ENCODE peak calls at places on chromosome 4, in nine cellular contexts. One of them, this sample, is unnamed.

GRCh38 chr4:113919611-113920010 is 59.8 kb downstream of the ARSJ start:
- DNase-seq in upper lobe of left lung: no peak
- DNase-seq in lung microvascular endothelial cell: peak
- DNase-seq in HT-29: no peak
- DNase-seq in stimulated activated CD8-positive, alpha-beta memory T cell treated with anti-CD3 and anti-CD28 coated beads, Interleukin-4, amount 100 ng/mL, for 4 hours: no peak
- DNase-seq in NCI-H2171: no peak
- DNase-seq in Right ventricle myocardium superior: no peak
- DNase-seq in Calu3: no peak
- DNase-seq in effector memory CD8-positive, alpha-beta T cell: no peak
- DNase-seq in this sample: no peak

GRCh38 chr4:153159728-153160221 is 44.5 kb upstream of the TRIM2 start:
- DNase-seq in upper lobe of left lung: no peak
- DNase-seq in lung microvascular endothelial cell: peak
- DNase-seq in HT-29: no peak
- DNase-seq in stimulated activated CD8-positive, alpha-beta memory T cell treated with anti-CD3 and anti-CD28 coated beads, Interleukin-4, amount 100 ng/mL, for 4 hours: no peak
- DNase-seq in NCI-H2171: no peak
- DNase-seq in Right ventricle myocardium superior: no peak
- DNase-seq in Calu3: no peak
- DNase-seq in effector memory CD8-positive, alpha-beta T cell: no peak
- DNase-seq in this sample: no peak

GRCh38 chr4:85477538-85477937 is 2.6 kb downstream of the ARHGAP24 start:
- DNase-seq in upper lobe of left lung: no peak
- DNase-seq in lung microvascular endothelial cell: peak
- DNase-seq in HT-29: no peak
- DNase-seq in stimulated activated CD8-positive, alpha-beta memory T cell treated with anti-CD3 and anti-CD28 coated beads, Interleukin-4, amount 100 ng/mL, for 4 hours: no peak
- DNase-seq in NCI-H2171: no peak
- DNase-seq in Right ventricle myocardium superior: no peak
- DNase-seq in Calu3: no peak
- DNase-seq in effector memory CD8-positive, alpha-beta T cell: no peak
- DNase-seq in this sample: no peak

GRCh38 chr4:166153539-166153938 is 280.5 kb downstream of the TLL1 start:
- DNase-seq in upper lobe of left lung: no peak
- DNase-seq in lung microvascular endothelial cell: no peak
- DNase-seq in HT-29: no peak
- DNase-seq in stimulated activated CD8-positive, alpha-beta memory T cell treated with anti-CD3 and anti-CD28 coated beads, Interleukin-4, amount 100 ng/mL, for 4 hours: no peak
- DNase-seq in NCI-H2171: no peak
- DNase-seq in Right ventricle myocardium superior: no peak
- DNase-seq in Calu3: no peak
- DNase-seq in effector memory CD8-positive, alpha-beta T cell: no peak
- DNase-seq in this sample: no peak

GRCh38 chr4:109294006-109294405 is 8.5 kb downstream of the COL25A1 start:
- DNase-seq in upper lobe of left lung: no peak
- DNase-seq in lung microvascular endothelial cell: no peak
- DNase-seq in HT-29: peak
- DNase-seq in stimulated activated CD8-positive, alpha-beta memory T cell treated with anti-CD3 and anti-CD28 coated beads, Interleukin-4, amount 100 ng/mL, for 4 hours: no peak
- DNase-seq in NCI-H2171: no peak
- DNase-seq in Right ventricle myocardium superior: no peak
- DNase-seq in Calu3: peak
- DNase-seq in effector memory CD8-positive, alpha-beta T cell: no peak
- DNase-seq in this sample: peak

GRCh38 chr4:137474711-137475301 is 57.5 kb downstream of the PCDH18 start:
- DNase-seq in upper lobe of left lung: no peak
- DNase-seq in lung microvascular endothelial cell: no peak
- DNase-seq in HT-29: no peak
- DNase-seq in stimulated activated CD8-positive, alpha-beta memory T cell treated with anti-CD3 and anti-CD28 coated beads, Interleukin-4, amount 100 ng/mL, for 4 hours: no peak
- DNase-seq in NCI-H2171: peak
- DNase-seq in Right ventricle myocardium superior: no peak
- DNase-seq in Calu3: no peak
- DNase-seq in effector memory CD8-positive, alpha-beta T cell: no peak
- DNase-seq in this sample: no peak

GRCh38 chr4:48379587-48380140 is 38.3 kb downstream of the SLAIN2 start:
- DNase-seq in upper lobe of left lung: no peak
- DNase-seq in lung microvascular endothelial cell: no peak
- DNase-seq in HT-29: no peak
- DNase-seq in stimulated activated CD8-positive, alpha-beta memory T cell treated with anti-CD3 and anti-CD28 coated beads, Interleukin-4, amount 100 ng/mL, for 4 hours: no peak
- DNase-seq in NCI-H2171: no peak
- DNase-seq in Right ventricle myocardium superior: no peak
- DNase-seq in Calu3: no peak
- DNase-seq in effector memory CD8-positive, alpha-beta T cell: no peak
- DNase-seq in this sample: no peak

GRCh38 chr4:152106113-152106763 is 345.4 kb upstream of the GATB start:
- DNase-seq in upper lobe of left lung: no peak
- DNase-seq in lung microvascular endothelial cell: peak
- DNase-seq in HT-29: peak
- DNase-seq in stimulated activated CD8-positive, alpha-beta memory T cell treated with anti-CD3 and anti-CD28 coated beads, Interleukin-4, amount 100 ng/mL, for 4 hours: no peak
- DNase-seq in NCI-H2171: no peak
- DNase-seq in Right ventricle myocardium superior: peak
- DNase-seq in Calu3: peak
- DNase-seq in effector memory CD8-positive, alpha-beta T cell: no peak
- DNase-seq in this sample: peak

GRCh38 chr4:37445023-37445422 is 200.5 kb downstream of the NWD2 start:
- DNase-seq in upper lobe of left lung: no peak
- DNase-seq in lung microvascular endothelial cell: no peak
- DNase-seq in HT-29: no peak
- DNase-seq in stimulated activated CD8-positive, alpha-beta memory T cell treated with anti-CD3 and anti-CD28 coated beads, Interleukin-4, amount 100 ng/mL, for 4 hours: no peak
- DNase-seq in NCI-H2171: no peak
- DNase-seq in Right ventricle myocardium superior: no peak
- DNase-seq in Calu3: no peak
- DNase-seq in effector memory CD8-positive, alpha-beta T cell: no peak
- DNase-seq in this sample: no peak

GRCh38 chr4:1601852-1602525 is 82.1 kb downstream of the FAM53A start:
- DNase-seq in upper lobe of left lung: peak
- DNase-seq in lung microvascular endothelial cell: no peak
- DNase-seq in HT-29: no peak
- DNase-seq in stimulated activated CD8-positive, alpha-beta memory T cell treated with anti-CD3 and anti-CD28 coated beads, Interleukin-4, amount 100 ng/mL, for 4 hours: no peak
- DNase-seq in NCI-H2171: no peak
- DNase-seq in Right ventricle myocardium superior: peak
- DNase-seq in Calu3: no peak
- DNase-seq in effector memory CD8-positive, alpha-beta T cell: no peak
- DNase-seq in this sample: no peak

GRCh38 chr4:26069218-26069617 is 155.2 kb downstream of the SMIM20 start:
- DNase-seq in upper lobe of left lung: no peak
- DNase-seq in lung microvascular endothelial cell: peak
- DNase-seq in HT-29: peak
- DNase-seq in stimulated activated CD8-positive, alpha-beta memory T cell treated with anti-CD3 and anti-CD28 coated beads, Interleukin-4, amount 100 ng/mL, for 4 hours: no peak
- DNase-seq in NCI-H2171: no peak
- DNase-seq in Right ventricle myocardium superior: no peak
- DNase-seq in Calu3: no peak
- DNase-seq in effector memory CD8-positive, alpha-beta T cell: no peak
- DNase-seq in this sample: peak

GRCh38 chr4:173413043-173413442 is 14.1 kb upstream of the SCRG1 start:
- DNase-seq in upper lobe of left lung: no peak
- DNase-seq in lung microvascular endothelial cell: peak
- DNase-seq in HT-29: no peak
- DNase-seq in stimulated activated CD8-positive, alpha-beta memory T cell treated with anti-CD3 and anti-CD28 coated beads, Interleukin-4, amount 100 ng/mL, for 4 hours: no peak
- DNase-seq in NCI-H2171: peak
- DNase-seq in Right ventricle myocardium superior: no peak
- DNase-seq in Calu3: no peak
- DNase-seq in effector memory CD8-positive, alpha-beta T cell: no peak
- DNase-seq in this sample: no peak

GRCh38 chr4:168386002-168386401 is 67.5 kb upstream of the DDX60 start:
- DNase-seq in upper lobe of left lung: no peak
- DNase-seq in lung microvascular endothelial cell: peak
- DNase-seq in HT-29: no peak
- DNase-seq in stimulated activated CD8-positive, alpha-beta memory T cell treated with anti-CD3 and anti-CD28 coated beads, Interleukin-4, amount 100 ng/mL, for 4 hours: no peak
- DNase-seq in NCI-H2171: no peak
- DNase-seq in Right ventricle myocardium superior: no peak
- DNase-seq in Calu3: no peak
- DNase-seq in effector memory CD8-positive, alpha-beta T cell: no peak
- DNase-seq in this sample: no peak

GRCh38 chr4:6239968-6240367 is 29.7 kb upstream of the WFS1 start:
- DNase-seq in upper lobe of left lung: no peak
- DNase-seq in lung microvascular endothelial cell: no peak
- DNase-seq in HT-29: no peak
- DNase-seq in stimulated activated CD8-positive, alpha-beta memory T cell treated with anti-CD3 and anti-CD28 coated beads, Interleukin-4, amount 100 ng/mL, for 4 hours: no peak
- DNase-seq in NCI-H2171: no peak
- DNase-seq in Right ventricle myocardium superior: no peak
- DNase-seq in Calu3: no peak
- DNase-seq in effector memory CD8-positive, alpha-beta T cell: no peak
- DNase-seq in this sample: no peak

GRCh38 chr4:123892997-123893745 is 496.6 kb downstream of the SPRY1 start:
- DNase-seq in upper lobe of left lung: no peak
- DNase-seq in lung microvascular endothelial cell: peak
- DNase-seq in HT-29: peak
- DNase-seq in stimulated activated CD8-positive, alpha-beta memory T cell treated with anti-CD3 and anti-CD28 coated beads, Interleukin-4, amount 100 ng/mL, for 4 hours: no peak
- DNase-seq in NCI-H2171: no peak
- DNase-seq in Right ventricle myocardium superior: peak
- DNase-seq in Calu3: no peak
- DNase-seq in effector memory CD8-positive, alpha-beta T cell: no peak
- DNase-seq in this sample: peak

GRCh38 chr4:117479673-117480072 is 394.3 kb upstream of the TRAM1L1 start:
- DNase-seq in upper lobe of left lung: no peak
- DNase-seq in lung microvascular endothelial cell: no peak
- DNase-seq in HT-29: no peak
- DNase-seq in stimulated activated CD8-positive, alpha-beta memory T cell treated with anti-CD3 and anti-CD28 coated beads, Interleukin-4, amount 100 ng/mL, for 4 hours: no peak
- DNase-seq in NCI-H2171: no peak
- DNase-seq in Right ventricle myocardium superior: no peak
- DNase-seq in Calu3: no peak
- DNase-seq in effector memory CD8-positive, alpha-beta T cell: no peak
- DNase-seq in this sample: no peak

GRCh38 chr4:149095798-149096197 is 653.6 kb upstream of the NR3C2 start:
- DNase-seq in upper lobe of left lung: no peak
- DNase-seq in lung microvascular endothelial cell: no peak
- DNase-seq in HT-29: no peak
- DNase-seq in stimulated activated CD8-positive, alpha-beta memory T cell treated with anti-CD3 and anti-CD28 coated beads, Interleukin-4, amount 100 ng/mL, for 4 hours: no peak
- DNase-seq in NCI-H2171: no peak
- DNase-seq in Right ventricle myocardium superior: no peak
- DNase-seq in Calu3: no peak
- DNase-seq in effector memory CD8-positive, alpha-beta T cell: no peak
- DNase-seq in this sample: no peak

GRCh38 chr4:109846395-109847098 is 1.4 kb upstream of the LRIT3 start:
- DNase-seq in upper lobe of left lung: no peak
- DNase-seq in lung microvascular endothelial cell: no peak
- DNase-seq in HT-29: no peak
- DNase-seq in stimulated activated CD8-positive, alpha-beta memory T cell treated with anti-CD3 and anti-CD28 coated beads, Interleukin-4, amount 100 ng/mL, for 4 hours: no peak
- DNase-seq in NCI-H2171: no peak
- DNase-seq in Right ventricle myocardium superior: no peak
- DNase-seq in Calu3: no peak
- DNase-seq in effector memory CD8-positive, alpha-beta T cell: no peak
- DNase-seq in this sample: no peak

GRCh38 chr4:151361966-151362365 is 36.6 kb upstream of the SH3D19 start:
- DNase-seq in upper lobe of left lung: peak
- DNase-seq in lung microvascular endothelial cell: no peak
- DNase-seq in HT-29: no peak
- DNase-seq in stimulated activated CD8-positive, alpha-beta memory T cell treated with anti-CD3 and anti-CD28 coated beads, Interleukin-4, amount 100 ng/mL, for 4 hours: no peak
- DNase-seq in NCI-H2171: no peak
- DNase-seq in Right ventricle myocardium superior: no peak
- DNase-seq in Calu3: no peak
- DNase-seq in effector memory CD8-positive, alpha-beta T cell: no peak
- DNase-seq in this sample: no peak

This sample was measured in HepG2.